ENCODE peak calls at places on chromosome 1, in eight cellular contexts. I, S, D, X, K, R, C and Z are unnamed samples.
A peak's percentile ranks its signal among the peaks of the same experiment; 100 is the strongest.

GRCh38 chr1:117815926-117816325 is 113.5 kb downstream of the GDAP2 start:
- DNase-seq in C (no peak), R (no peak), S (no peak), X (no peak), K (no peak), I (no peak), D (no peak), Z (no peak)

GRCh38 chr1:91731815-91732214 is 154.1 kb downstream of the TGFBR3 start:
- DNase-seq in R (no peak), I (peak; percentile 77), X (no peak), S (no peak), C (peak; percentile 72), D (peak; percentile 17), K (no peak), Z (no peak)

GRCh38 chr1:167860231-167860923 is 53.6 kb downstream of the ADCY10 start:
- DNase-seq in I (peak; percentile 31), S (no peak), X (no peak), C (peak; percentile 26), K (no peak), R (no peak), D (no peak), Z (no peak)

GRCh38 chr1:208988811-208989222 is 594.7 kb upstream of the CAMK1G start:
- DNase-seq in D (peak; percentile 8), R (peak; percentile 41), I (peak; percentile 77), X (peak; percentile 33), K (no peak), S (no peak), C (peak; percentile 49), Z (no peak)

GRCh38 chr1:246483204-246483933 is 23.7 kb downstream of the SMYD3 start:
- DNase-seq in C (peak; percentile 10), R (no peak), I (peak; percentile 21), K (no peak), D (no peak), X (no peak), S (no peak), Z (no peak)

GRCh38 chr1:91809267-91809666 is 76.7 kb downstream of the TGFBR3 start:
- DNase-seq in C (peak; percentile 72), K (no peak), R (no peak), X (no peak), D (no peak), I (peak; percentile 39), S (no peak), Z (no peak)

GRCh38 chr1:201054030-201054635 is 30.6 kb upstream of the KIF21B start:
- DNase-seq in D (no peak), X (no peak), K (no peak), R (no peak), I (no peak), C (no peak), S (no peak), Z (no peak)

GRCh38 chr1:150332651-150333290 is 11.4 kb downstream of the PRPF3 start:
- DNase-seq in D (no peak), K (no peak), R (no peak), I (no peak), X (no peak), S (no peak), C (no peak), Z (no peak)

GRCh38 chr1:148357037-148357436 is 126.1 kb downstream of the PPIAL4G start:
- DNase-seq in R (no peak), S (no peak), D (no peak), C (no peak), K (no peak), X (no peak), I (no peak), Z (no peak)

GRCh38 chr1:204791453-204792366 is 79.0 kb upstream of the NFASC start:
- DNase-seq in C (peak; percentile 60), D (peak; percentile 62), S (peak; percentile 63), K (no peak), X (peak; percentile 81), I (peak; percentile 55), R (peak; percentile 60), Z (no peak)

GRCh38 chr1:180187626-180188025 is 33.0 kb downstream of the QSOX1 start:
- DNase-seq in C (no peak), K (no peak), X (no peak), S (no peak), R (no peak), D (no peak), I (no peak), Z (no peak)

GRCh38 chr1:70863256-70863655 is 184.4 kb downstream of the PTGER3 start:
- DNase-seq in C (peak; percentile 58), I (peak; percentile 33), S (no peak), X (no peak), R (no peak), K (no peak), D (no peak), Z (no peak)

GRCh38 chr1:27527857-27528700 is 38.1 kb upstream of the WASF2 start:
- DNase-seq in I (no peak), X (peak; percentile 88), S (peak; percentile 94), C (no peak), D (peak; percentile 76), R (peak; percentile 72), K (no peak), Z (no peak)

GRCh38 chr1:22490309-22490708 is 38.7 kb downstream of the ZBTB40 start:
- DNase-seq in I (no peak), X (no peak), C (peak; percentile 31), R (no peak), S (no peak), D (no peak), K (no peak), Z (no peak)

GRCh38 chr1:35914706-35915105 is 16.2 kb upstream of the AGO3 start:
- DNase-seq in S (no peak), R (no peak), K (no peak), C (no peak), X (no peak), D (no peak), I (no peak), Z (no peak)

GRCh38 chr1:91537281-91538069 is 36.8 kb downstream of the CDC7 start:
- DNase-seq in C (peak; percentile 83), S (no peak), D (no peak), I (peak; percentile 90), R (no peak), X (no peak), K (no peak), Z (no peak)